ENCODE peak calls at places on chromosomes 6 and 20, in six cellular contexts. E is stomach, C is PC-9, R is pancreas, J is Karpas-422, W is HepG2. X is an unnamed sample.

GRCh38 chr6:163790296-163790840 is 375.9 kb downstream of the QKI start:
- DNase-seq in E (no peak), C (no peak), R (no peak), J (no peak), W (no peak), X (no peak)

GRCh38 chr6:110813813-110814487 is 1.3 kb downstream of the CDK19 start:
- DNase-seq in E (no peak), C (peak; percentile 13), R (no peak), J (no peak), W (no peak), X (no peak)

GRCh38 chr6:75751443-75751842 is 2.4 kb downstream of the MYO6 start:
- DNase-seq in E (no peak), C (no peak), R (no peak), J (no peak), W (no peak), X (no peak)

GRCh38 chr6:3522561-3523287 is 65.9 kb upstream of the SLC22A23 start:
- DNase-seq in E (no peak), C (peak; percentile 3), R (no peak), J (no peak), W (no peak), X (no peak)

GRCh38 chr6:16704706-16705402 is 56.4 kb downstream of the ATXN1 start:
- DNase-seq in E (no peak), C (no peak), R (no peak), J (no peak), W (no peak), X (no peak)

GRCh38 chr6:145904878-145905277 is 59.3 kb downstream of the SHPRH start:
- DNase-seq in E (no peak), C (no peak), R (peak; percentile 7), J (peak; percentile 70), W (no peak), X (peak; percentile 54)

GRCh38 chr6:40343318-40343886 is 243.8 kb downstream of the LRFN2 start:
- DNase-seq in E (peak; percentile 14), C (no peak), R (no peak), J (no peak), W (no peak), X (no peak)

GRCh38 chr6:31336872-31337496 is 20.0 kb downstream of the HLA-B start:
- DNase-seq in E (no peak), C (no peak), R (no peak), J (no peak), W (no peak), X (no peak)

GRCh38 chr6:131103296-131103695 is 32.0 kb upstream of the AKAP7 start:
- DNase-seq in E (no peak), C (no peak), R (no peak), J (no peak), W (no peak), X (no peak)

GRCh38 chr20:62469352-62469751 is 6.4 kb downstream of the GATA5 start:
- DNase-seq in E (no peak), C (no peak), R (no peak), J (no peak), W (no peak), X (no peak)

GRCh38 chr6:30213999-30214982 is 1.1 kb upstream of the TRIM26 start:
- DNase-seq in E (peak; percentile 88), C (peak; percentile 77), R (peak; percentile 83), J (peak; percentile 88), W (peak; percentile 66), X (peak; percentile 75)

GRCh38 chr20:61115627-61116026 is 136.4 kb upstream of the CDH4 start:
- DNase-seq in E (no peak), C (no peak), R (no peak), J (no peak), W (no peak), X (no peak)

GRCh38 chr6:6007311-6008113 is 787 bp upstream of the NRN1 start:
- DNase-seq in E (no peak), C (no peak), R (no peak), J (peak; percentile 76), W (no peak), X (peak; percentile 83)

GRCh38 chr6:159100011-159100788 is 55.4 kb upstream of the TAGAP start:
- DNase-seq in E (no peak), C (no peak), R (no peak), J (no peak), W (no peak), X (no peak)

GRCh38 chr20:22379472-22379871 is 204.9 kb downstream of the FOXA2 start:
- DNase-seq in E (no peak), C (peak; percentile 83), R (no peak), J (no peak), W (no peak), X (no peak)

GRCh38 chr6:90938116-90938515 is 351.2 kb upstream of the MAP3K7 start:
- DNase-seq in E (no peak), C (no peak), R (no peak), J (no peak), W (no peak), X (no peak)

GRCh38 chr6:12576389-12576788 is 140.2 kb upstream of the PHACTR1 start:
- DNase-seq in E (no peak), C (no peak), R (no peak), J (no peak), W (no peak), X (no peak)

GRCh38 chr6:26394289-26394688 is 7.8 kb upstream of the BTN3A1 start:
- DNase-seq in E (peak; percentile 27), C (peak; percentile 65), R (no peak), J (no peak), W (peak; percentile 42), X (no peak)

GRCh38 chr6:78953798-78954197 is 86.4 kb downstream of the IRAK1BP1 start:
- DNase-seq in E (no peak), C (no peak), R (no peak), J (no peak), W (no peak), X (no peak)
- H3K27me3 ChIP-seq in E (no peaks in the 10 kb centered on the region), C (no peaks in the 10 kb centered on the region), R (no peaks in the 10 kb centered on the region), J (no peaks in the 10 kb centered on the region), W (no peaks in the 10 kb centered on the region), X (no peaks in the 10 kb centered on the region)

GRCh38 chr6:139475231-139475630 is 100.8 kb upstream of the CITED2 start:
- DNase-seq in E (no peak), C (no peak), R (no peak), J (no peak), W (no peak), X (no peak)

GRCh38 chr6:139472341-139473038 is 98.0 kb upstream of the CITED2 start:
- DNase-seq in E (no peak), C (no peak), R (no peak), J (no peak), W (no peak), X (no peak)

GRCh38 chr6:139474145-139475108 is 100.0 kb upstream of the CITED2 start:
- DNase-seq in E (no peak), C (no peak), R (peak; percentile 22), J (no peak), W (no peak), X (no peak)

GRCh38 chr6:139473731-139474130 is 99.3 kb upstream of the CITED2 start:
- DNase-seq in E (no peak), C (no peak), R (no peak), J (no peak), W (no peak), X (no peak)

GRCh38 chr6:139473239-139473701 is 98.8 kb upstream of the CITED2 start:
- DNase-seq in E (no peak), C (no peak), R (peak; percentile 57), J (no peak), W (no peak), X (no peak)
- H3K27ac ChIP-seq in E (peak overlapping the region; percentile 57), C (no peak overlapping the region), R (peak overlapping the region; percentile 53), J (no peak overlapping the region), W (no peak overlapping the region), X (no peak overlapping the region)

GRCh38 chr20:57150559-57150958 is 115.9 kb downstream of the BMP7 start:
- DNase-seq in E (no peak), C (no peak), R (no peak), J (no peak), W (no peak), X (no peak)
- H3K27me3 ChIP-seq in E (no peaks in the 10 kb centered on the region), C (peaks cover 58% of the 10 kb centered on the region), R (no peaks in the 10 kb centered on the region), J (peaks cover 5% of the 10 kb centered on the region), W (peaks cover 3% of the 10 kb centered on the region), X (no peaks in the 10 kb centered on the region)

GRCh38 chr6:153787341-153787606 is 251.8 kb upstream of the OPRM1 start:
- DNase-seq in E (no peak), C (no peak), R (no peak), J (no peak), W (peak; percentile 31), X (no peak)

GRCh38 chr6:153780011-153780410 is 259.0 kb upstream of the OPRM1 start:
- DNase-seq in E (no peak), C (no peak), R (no peak), J (no peak), W (no peak), X (no peak)

GRCh38 chr6:153778216-153778615 is 260.8 kb upstream of the OPRM1 start:
- DNase-seq in E (no peak), C (no peak), R (no peak), J (no peak), W (no peak), X (no peak)

GRCh38 chr6:153781306-153781705 is 257.7 kb upstream of the OPRM1 start:
- DNase-seq in E (no peak), C (no peak), R (no peak), J (no peak), W (no peak), X (no peak)
- H3K27ac ChIP-seq in E (no peak overlapping the region), C (no peak overlapping the region), R (no peak overlapping the region), J (no peak overlapping the region), W (no peak overlapping the region), X (no peak overlapping the region)

DNA sequence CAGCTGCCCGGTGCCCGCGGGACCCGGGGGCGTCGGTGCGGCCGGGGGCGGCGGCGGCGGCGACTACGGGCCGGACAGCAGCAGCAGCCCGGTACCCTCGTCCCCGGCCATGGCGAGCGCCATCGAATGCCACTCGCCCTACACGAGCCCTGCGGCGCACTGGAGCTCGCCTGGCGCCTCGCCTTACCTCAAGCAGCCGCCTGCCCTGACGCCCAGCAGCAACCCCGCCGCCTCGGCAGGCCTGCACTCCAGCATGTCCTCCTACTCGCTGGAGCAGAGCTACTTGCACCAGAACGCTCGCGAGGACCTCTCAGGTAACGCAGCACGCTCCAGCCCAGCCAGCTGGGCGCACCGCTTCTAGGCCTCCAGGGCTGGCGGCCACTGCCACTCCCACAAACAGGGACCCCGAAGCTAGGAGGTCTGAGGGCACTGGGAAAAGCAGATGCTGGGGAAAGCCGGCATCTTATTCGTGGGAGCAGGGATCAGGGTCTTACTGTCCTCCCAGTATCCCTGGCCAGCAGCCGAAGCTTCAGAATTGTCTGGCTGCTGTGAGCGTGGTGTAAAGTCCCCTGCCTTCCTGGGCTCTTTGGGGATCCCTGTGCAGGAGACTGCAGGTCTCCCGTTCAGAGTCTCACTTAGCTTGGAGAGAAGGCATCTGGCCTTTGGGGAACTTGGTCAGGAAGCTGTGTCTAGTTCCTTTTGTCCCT is 1.6 kb downstream of the FOXF2 start:
- DNase-seq in E (no peak), C (no peak), R (no peak), J (no peak), W (no peak), X (no peak)
- H3K27me3 ChIP-seq in E (peaks cover 91% of the 10 kb centered on the region), C (no peaks in the 10 kb centered on the region), R (peaks cover 4% of the 10 kb centered on the region), J (no peaks in the 10 kb centered on the region), W (peaks cover 49% of the 10 kb centered on the region), X (peaks cover 79% of the 10 kb centered on the region)

DNA sequence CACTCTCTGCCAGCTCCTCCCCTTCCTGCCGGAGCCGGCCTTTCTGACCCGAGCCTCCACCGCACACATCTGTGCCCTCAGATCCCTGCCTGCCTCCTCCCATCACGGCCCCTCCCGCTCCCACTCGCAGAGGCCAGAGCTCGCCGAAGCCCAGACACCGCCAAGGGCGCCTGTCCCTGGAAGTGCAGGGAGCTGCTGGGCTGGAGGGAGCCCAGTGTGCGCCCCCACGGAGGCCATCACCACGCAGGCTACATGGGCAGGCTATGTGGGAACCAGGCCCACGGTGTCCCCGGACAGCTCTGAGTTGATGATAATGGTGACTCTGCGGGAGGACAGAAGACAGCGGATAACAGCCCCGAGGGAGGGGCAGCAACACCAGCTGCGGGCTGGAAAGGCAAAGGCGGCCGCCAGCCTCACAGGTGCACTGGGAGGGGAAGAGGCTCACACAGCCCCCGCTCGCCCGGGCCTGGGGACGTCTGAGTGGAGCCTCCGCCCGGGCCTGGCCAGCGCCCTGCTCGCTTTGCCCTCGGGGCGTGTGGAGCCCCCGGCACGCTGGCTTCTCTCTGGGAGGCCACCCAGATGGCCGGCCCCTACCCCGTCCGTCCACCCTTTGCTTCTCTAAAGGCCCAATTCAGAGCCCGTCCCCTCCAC is 154.9 kb downstream of the DLL1 start:
- DNase-seq in E (no peak), C (no peak), R (peak; percentile 1), J (no peak), W (no peak), X (no peak)
- H3K27ac ChIP-seq in E (no peak overlapping the region), C (no peak overlapping the region), R (no peak overlapping the region), J (no peak overlapping the region), W (no peak overlapping the region), X (no peak overlapping the region)

X was measured in MM.1S.